ENCODE peak calls at places on chromosomes 12 and 14, in five cellular contexts. J is H9, E is neuronal stem cell, I is IMR-90, Z is trophoblast cell. X is an unnamed sample.

GRCh38 chr12:96986883-96987523 is 79.9 kb downstream of the NEDD1 start:
- DNase-seq in J (no peak), Z (peak), I (peak), E (peak), X (peak)

GRCh38 chr14:38047518-38047917 is 160.2 kb upstream of the SSTR1 start:
- DNase-seq in I (no peak), Z (no peak), E (no peak), J (no peak), X (no peak)

GRCh38 chr14:104363891-104364760 is 215.4 kb upstream of the C14orf180 start:
- DNase-seq in J (no peak), Z (no peak), E (no peak), I (no peak), X (no peak)

GRCh38 chr12:6215120-6215807 is 15.1 kb downstream of the CD9 start:
- DNase-seq in I (no peak), Z (peak), J (peak), E (no peak), X (peak)

GRCh38 chr12:4825139-4825858 is 84.4 kb upstream of the KCNA1 start:
- DNase-seq in E (no peak), Z (no peak), I (no peak), J (no peak), X (no peak)

GRCh38 chr14:90795744-90796143 is 20.5 kb downstream of the TTC7B start:
- DNase-seq in Z (peak), J (no peak), I (peak), E (no peak), X (no peak)

GRCh38 chr12:65911321-65911720 is 87.0 kb downstream of the HMGA2 start:
- DNase-seq in Z (no peak), I (peak), J (no peak), E (no peak), X (no peak)

GRCh38 chr12:104469066-104469465 is 12.3 kb downstream of the CHST11 start:
- DNase-seq in I (no peak), Z (no peak), J (no peak), E (no peak), X (no peak)

GRCh38 chr12:117552971-117553370 is 191.5 kb upstream of the NOS1 start:
- DNase-seq in E (no peak), Z (no peak), I (no peak), J (no peak), X (no peak)

GRCh38 chr14:70000601-70001000 is 121.4 kb downstream of the SMOC1 start:
- DNase-seq in Z (no peak), I (peak), E (no peak), J (no peak), X (no peak)

GRCh38 chr12:91123236-91123635 is 11.9 kb upstream of the LUM start:
- DNase-seq in I (peak), Z (no peak), J (no peak), E (no peak), X (no peak)

GRCh38 chr14:94051779-94052178 is 25.6 kb downstream of the OTUB2 start:
- DNase-seq in E (no peak), Z (no peak), J (peak), I (no peak), X (no peak)

GRCh38 chr12:10719482-10719881 is 3.6 kb downstream of the YBX3 start:
- DNase-seq in Z (no peak), I (no peak), J (no peak), E (no peak), X (no peak)

GRCh38 chr12:56333197-56333678 is 562 bp downstream of the PAN2 start:
- DNase-seq in J (no peak), Z (no peak), E (no peak), I (no peak), X (no peak)

GRCh38 chr12:14993537-14994266 is 20.9 kb downstream of the PDE6H start:
- DNase-seq in J (no peak), I (peak), E (no peak), Z (peak), X (peak)

GRCh38 chr14:34374998-34375740 is 86.9 kb downstream of the SPTSSA start:
- DNase-seq in Z (peak), E (no peak), I (no peak), J (no peak), X (no peak)

GRCh38 chr12:99284161-99284560 is 363.4 kb upstream of the GARIN6 start:
- DNase-seq in J (no peak), I (no peak), E (no peak), Z (no peak), X (no peak)

GRCh38 chr12:110684322-110684836 is 4.5 kb downstream of the HVCN1 start:
- DNase-seq in I (peak), E (no peak), Z (no peak), J (no peak), X (no peak)

GRCh38 chr12:88854260-88854659 is 274.0 kb upstream of the KITLG start:
- DNase-seq in I (peak), J (no peak), Z (peak), E (no peak), X (peak)

GRCh38 chr12:76810690-76811434 is 46.9 kb downstream of the ZDHHC17 start:
- DNase-seq in J (no peak), Z (no peak), E (no peak), I (no peak), X (peak)

GRCh38 chr12:49529409-49529808 is 9.4 kb upstream of the KCNH3 start:
- DNase-seq in Z (no peak), I (no peak), J (no peak), E (no peak), X (no peak)

GRCh38 chr14:67486890-67487289 is 1.6 kb downstream of the TMEM229B start:
- DNase-seq in I (no peak), Z (no peak), J (no peak), E (no peak), X (no peak)

GRCh38 chr14:21807975-21808374 is 134.4 kb upstream of the OR4E1 start:
- DNase-seq in Z (no peak), J (peak), E (no peak), I (no peak), X (no peak)

GRCh38 chr12:86698581-86698980 is 442.4 kb upstream of the MGAT4C start:
- DNase-seq in J (no peak), I (peak), E (no peak), Z (peak), X (no peak)

GRCh38 chr14:32200368-32201195 is 1.3 kb upstream of the RNU6-7 start:
- DNase-seq in Z (no peak), J (no peak), I (no peak), E (no peak), X (no peak)

GRCh38 chr14:34714320-34715107 is at the start of gene CFL2:
- DNase-seq in J (peak), Z (peak), I (peak), E (peak), X (peak)

GRCh38 chr12:49428652-49429549 is 61.6 kb downstream of the SPATS2 start:
- DNase-seq in E (no peak), I (peak), Z (peak), J (no peak), X (peak)

GRCh38 chr14:94370524-94370910 is 17.9 kb downstream of the SERPINA1 start:
- DNase-seq in E (no peak), J (no peak), Z (no peak), I (no peak), X (no peak)

GRCh38 chr12:67740706-67741105 is 92.2 kb downstream of the DYRK2 start:
- DNase-seq in E (no peak), J (no peak), I (no peak), Z (no peak), X (peak)

GRCh38 chr12:74538491-74539258 is 1.0 kb downstream of the ATXN7L3B start:
- DNase-seq in I (no peak), E (no peak), J (no peak), Z (no peak), X (peak)

GRCh38 chr14:26334288-26334687 is 263.5 kb downstream of the NOVA1 start:
- DNase-seq in I (no peak), Z (no peak), J (no peak), E (no peak), X (no peak)

GRCh38 chr14:30227871-30228270 is 300.2 kb upstream of the PRKD1 start:
- DNase-seq in I (peak), J (no peak), Z (peak), E (no peak), X (no peak)

GRCh38 chr12:65825573-65826512 is 1.6 kb downstream of the HMGA2 start:
- DNase-seq in I (peak), E (peak), J (peak), Z (peak), X (peak)

GRCh38 chr12:131098178-131098981 is 144.7 kb downstream of the ADGRD1 start:
- DNase-seq in J (no peak), Z (no peak), I (no peak), E (no peak), X (no peak)

GRCh38 chr14:56378474-56378873 is 201.1 kb upstream of the TMEM260 start:
- DNase-seq in J (no peak), Z (peak), I (peak), E (no peak), X (no peak)

GRCh38 chr12:2637371-2637770 is 157.4 kb upstream of the FKBP4 start:
- DNase-seq in J (no peak), E (no peak), Z (no peak), I (no peak), X (no peak)

GRCh38 chr14:37924622-37925021 is 283.1 kb upstream of the SSTR1 start:
- DNase-seq in E (no peak), Z (no peak), J (no peak), I (no peak), X (no peak)

DNA sequence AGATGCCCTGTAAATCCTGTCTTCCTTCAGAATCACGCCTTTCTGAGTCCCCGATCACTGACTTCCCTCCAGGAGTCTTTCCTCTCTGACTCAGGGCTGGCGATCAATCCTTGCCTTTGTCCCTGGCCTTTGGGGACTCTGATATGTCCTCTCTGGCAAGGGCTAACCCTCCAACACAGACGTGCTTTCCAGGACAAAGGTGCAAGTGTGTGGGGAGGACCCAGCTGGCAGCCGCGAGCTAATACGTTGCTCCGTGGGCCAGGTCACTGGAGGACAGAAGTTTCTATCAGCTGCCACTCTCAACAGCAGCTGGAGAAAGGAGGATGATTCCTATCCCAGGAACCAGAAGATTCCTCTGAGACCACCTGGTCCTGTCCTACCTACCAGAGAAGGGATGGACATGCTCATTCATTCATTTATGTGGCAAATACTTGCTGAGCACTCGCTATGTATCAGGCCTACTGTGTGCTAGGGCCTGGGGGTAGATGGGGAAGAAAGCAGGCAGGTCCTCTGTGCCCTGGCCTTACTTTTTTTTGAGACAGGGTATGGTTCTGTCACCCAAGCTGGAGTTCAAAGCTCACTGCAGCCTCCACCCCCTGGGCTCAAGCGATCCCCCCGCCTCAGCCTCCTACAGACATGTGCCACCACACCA is 8.5 kb upstream of the SCARB1 start:
- DNase-seq in J (no peak), E (no peak), I (no peak), Z (no peak), X (no peak)
- H2BK120ac ChIP-seq in J (no peak), E (no peak), I (no peak), Z (no peak), X (no peak)

DNA sequence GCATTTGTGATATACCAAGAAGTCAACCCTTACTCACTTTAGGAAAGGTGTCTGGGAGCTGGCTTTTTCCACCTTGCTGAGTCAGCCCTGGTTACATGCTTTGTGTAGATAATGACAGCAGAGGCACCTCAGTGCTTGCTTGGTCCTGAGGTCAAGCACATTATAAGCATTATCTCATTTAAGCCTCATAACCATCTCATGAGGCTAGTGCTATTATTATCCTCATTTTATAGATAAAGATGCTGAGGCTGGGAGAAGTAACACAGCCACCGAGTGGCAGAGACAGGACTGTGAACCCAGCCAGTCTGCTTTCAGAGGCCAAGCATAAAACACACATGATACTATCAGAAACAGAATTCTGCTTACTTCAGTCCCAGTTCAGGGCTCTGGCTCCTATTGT is 29.4 kb downstream of the MAX start:
- DNase-seq in I (no peak), Z (no peak), J (no peak), E (no peak), X (no peak)
- H3K27ac ChIP-seq in I (no peak), Z (no peak), J (no peak), E (no peak), X (no peak)

GRCh38 chr12:50569876-50570275 is 65.1 kb downstream of the DIP2B start:
- DNase-seq in Z (peak), J (no peak), E (no peak), I (peak), X (no peak)

GRCh38 chr12:50572275-50572674 is 67.5 kb downstream of the DIP2B start:
- DNase-seq in Z (peak), I (peak), E (no peak), J (no peak), X (peak)

GRCh38 chr12:50572760-50573159 is 68.0 kb downstream of the DIP2B start:
- DNase-seq in Z (no peak), J (no peak), E (no peak), I (no peak), X (no peak)

GRCh38 chr12:50573271-50573670 is 68.5 kb downstream of the DIP2B start:
- DNase-seq in J (no peak), I (no peak), E (no peak), Z (no peak), X (no peak)

DNA sequence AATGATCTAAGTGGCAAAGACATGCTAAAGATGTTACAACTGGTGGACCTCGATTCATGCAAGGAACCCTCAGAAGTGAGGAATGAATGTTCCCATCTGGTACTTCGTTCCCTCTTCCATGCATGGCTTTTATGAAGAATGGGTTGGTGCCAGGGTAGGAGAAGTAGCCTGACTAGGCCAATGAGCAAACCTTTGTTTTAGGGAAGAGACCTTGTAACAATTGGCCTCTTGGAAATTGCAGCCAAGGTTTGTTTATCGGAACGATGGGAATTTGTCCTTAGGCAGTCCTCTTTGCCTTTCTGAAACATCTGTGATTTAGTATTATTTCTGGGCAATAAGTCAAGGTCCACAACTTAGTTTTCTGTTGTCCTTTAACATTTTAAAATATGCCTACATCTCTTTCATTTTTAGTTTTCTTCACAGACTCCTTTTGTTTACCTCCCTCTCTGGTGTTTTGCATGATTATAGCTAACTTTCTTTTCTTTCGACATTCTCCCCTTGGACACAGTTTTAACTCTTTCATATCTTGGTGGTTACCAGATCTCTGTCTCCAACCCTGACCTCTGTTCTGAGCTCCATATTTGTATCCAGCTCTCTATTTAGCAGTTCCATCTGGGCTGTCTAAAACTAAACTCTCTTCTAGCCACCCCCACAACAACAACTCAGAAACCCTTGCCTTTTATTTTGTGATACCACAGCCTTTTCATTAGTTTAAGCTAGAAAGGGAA is 70.0 kb downstream of the DIP2B start:
- DNase-seq in Z (peak), J (no peak), E (no peak), I (peak), X (no peak)
- H2BK120ac ChIP-seq in Z (peak), J (no peak), E (no peak), I (peak), X (no peak)

GRCh38 chr14:61101803-61102548 is 120.9 kb downstream of the SLC38A6 start:
- DNase-seq in J (peak), I (peak), Z (peak), E (no peak), X (peak)
- H3K27ac ChIP-seq in J (peak), I (peak), Z (no peak), E (no peak), X (peak)

GRCh38 chr12:102118874-102119273 is 1.0 kb downstream of the NUP37 start:
- DNase-seq in J (no peak), E (no peak), I (peak), Z (no peak), X (no peak)

GRCh38 chr12:102120564-102120873 is 536 bp downstream of the PARPBP start:
- DNase-seq in J (no peak), Z (no peak), E (no peak), I (no peak), X (no peak)

GRCh38 chr12:102120886-102121285 is 903 bp downstream of the PARPBP start:
- DNase-seq in Z (no peak), E (no peak), I (peak), J (no peak), X (peak)

GRCh38 chr12:102116392-102116791 is 3.5 kb downstream of the NUP37 start:
- DNase-seq in E (no peak), I (no peak), J (no peak), Z (no peak), X (no peak)

DNA sequence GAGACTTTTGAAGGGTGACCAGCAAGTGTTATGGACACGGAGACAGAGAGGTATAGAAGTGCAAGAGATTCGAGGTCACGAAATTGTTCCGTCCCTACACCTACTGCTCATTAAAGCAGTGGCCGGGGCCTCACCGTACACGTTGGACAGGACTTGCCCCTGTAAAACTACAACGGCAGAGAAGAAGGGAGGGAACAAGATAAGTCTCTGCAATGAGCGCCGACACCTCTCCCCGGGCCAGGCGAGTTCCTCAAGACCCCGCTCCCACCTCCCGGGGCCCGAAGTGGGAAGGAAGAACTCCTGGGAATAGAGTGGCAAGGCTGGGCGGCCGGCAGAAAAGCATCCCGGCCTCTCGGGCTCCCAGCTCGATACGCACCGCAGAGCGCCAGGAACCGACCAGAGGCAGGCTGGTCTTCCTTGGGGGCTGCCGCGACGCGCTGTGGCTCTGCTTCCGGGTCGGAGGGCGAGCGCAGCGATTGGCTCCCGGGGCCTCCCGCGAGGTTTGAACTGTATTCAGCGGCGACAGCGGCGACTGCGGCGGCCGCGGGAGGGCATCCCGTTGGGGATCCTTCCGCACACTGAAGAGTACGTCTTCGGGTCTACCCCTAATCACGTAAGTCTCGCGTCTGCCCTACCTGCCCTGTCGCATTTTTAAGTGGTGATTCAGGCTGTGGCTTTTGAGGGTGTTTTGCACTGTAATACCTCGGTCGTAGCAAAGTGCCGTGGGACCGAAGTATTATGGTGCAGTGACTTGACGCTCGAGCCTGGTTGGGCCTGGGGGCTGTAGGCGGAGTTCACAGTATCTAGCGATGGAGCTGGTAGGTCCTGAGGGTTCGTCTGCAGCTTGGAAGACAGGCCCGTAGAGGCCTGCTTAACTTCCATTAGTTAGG is at the start of the genes NUP37 and PARPBP:
- DNase-seq in I (peak), Z (peak), E (peak), J (peak), X (peak)
- H2BK120ac ChIP-seq in I (peak), Z (peak), E (no peak), J (no peak), X (no peak)

GRCh38 chr12:121915841-121916321 is 2.5 kb upstream of the CFAP251 start:
- DNase-seq in E (peak), J (no peak), I (peak), Z (no peak), X (no peak)

GRCh38 chr12:121921106-121921505 is 2.7 kb downstream of the CFAP251 start:
- DNase-seq in I (no peak), E (no peak), Z (no peak), J (no peak), X (no peak)

GRCh38 chr12:121918679-121919038 is 267 bp downstream of the CFAP251 start:
- DNase-seq in I (no peak), E (no peak), J (no peak), Z (no peak), X (no peak)

GRCh38 chr12:121917950-121918678 is at the start of gene CFAP251:
- DNase-seq in E (peak), I (peak), J (peak), Z (peak), X (peak)

GRCh38 chr12:121916719-121917118 is 1.7 kb upstream of the CFAP251 start:
- DNase-seq in I (peak), Z (peak), J (peak), E (no peak), X (no peak)
- H3K27ac ChIP-seq in I (no peak), Z (no peak), J (no peak), E (no peak), X (no peak)